ENCODE peak calls at places on chromosome 1, in nine cellular contexts. K is adipocyte; O is psoas muscle; P is CD8-positive, alpha-beta T cell; N is tibial artery; Z is left lung; R is fibroblast of lung; J is upper lobe of right lung; E is CD4-positive, alpha-beta memory T cell. B is an unnamed sample.

GRCh38 chr1:26282694-26283019 is 2.8 kb downstream of the SH3BGRL3 start:
- DNase-seq in K (no peak), O (no peak), P (no peak), N (no peak), Z (no peak), R (no peak), J (no peak), E (no peak), B (no peak)

GRCh38 chr1:66350001-66350547 is 183.9 kb upstream of the SGIP1 start:
- DNase-seq in K (peak; percentile 44), O (no peak), P (peak; percentile 30), N (no peak), Z (no peak), R (peak; percentile 46), J (no peak), E (peak; percentile 82), B (no peak)

GRCh38 chr1:214446772-214447556 is 104.4 kb downstream of the PTPN14 start:
- DNase-seq in K (peak; percentile 79), O (no peak), P (no peak), N (no peak), Z (peak; percentile 39), R (peak; percentile 98), J (no peak), E (no peak), B (peak; percentile 90)

GRCh38 chr1:6625579-6626149 is 996 bp downstream of the THAP3 start:
- DNase-seq in K (peak; percentile 75), O (no peak), P (no peak), N (peak; percentile 42), Z (no peak), R (peak; percentile 54), J (no peak), E (no peak), B (peak; percentile 10)

GRCh38 chr1:54679055-54679643 is 36.5 kb upstream of the TTC4 start:
- DNase-seq in K (no peak), O (no peak), P (no peak), N (no peak), Z (no peak), R (no peak), J (no peak), E (no peak), B (no peak)

GRCh38 chr1:81848880-81849500 is 48.3 kb downstream of the ADGRL2 start:
- DNase-seq in K (no peak), O (no peak), P (no peak), N (no peak), Z (no peak), R (no peak), J (no peak), E (no peak), B (no peak)

GRCh38 chr1:16191309-16191708 is 21.1 kb downstream of the ARHGEF19 start:
- DNase-seq in K (no peak), O (no peak), P (no peak), N (no peak), Z (no peak), R (no peak), J (peak; percentile 72), E (no peak), B (no peak)

GRCh38 chr1:231931846-231932454 is 305.4 kb downstream of the DISC1 start:
- DNase-seq in K (no peak), O (no peak), P (no peak), N (no peak), Z (no peak), R (no peak), J (no peak), E (no peak), B (no peak)

GRCh38 chr1:185804206-185804605 is 70.0 kb downstream of the HMCN1 start:
- DNase-seq in K (no peak), O (no peak), P (no peak), N (no peak), Z (no peak), R (peak; percentile 62), J (no peak), E (no peak), B (no peak)

GRCh38 chr1:27137022-27137542 is 17.8 kb downstream of the SLC9A1 start:
- DNase-seq in K (no peak), O (peak; percentile 57), P (peak; percentile 73), N (peak; percentile 69), Z (peak; percentile 84), R (no peak), J (peak; percentile 86), E (peak; percentile 85), B (no peak)

GRCh38 chr1:175152006-175152652 is 40.4 kb downstream of the KIAA0040 start:
- DNase-seq in K (peak; percentile 76), O (peak; percentile 37), P (peak; percentile 63), N (peak; percentile 41), Z (peak; percentile 49), R (peak; percentile 11), J (no peak), E (peak; percentile 61), B (peak; percentile 18)

GRCh38 chr1:241888232-241888631 is 40.2 kb downstream of the EXO1 start:
- DNase-seq in K (no peak), O (no peak), P (no peak), N (no peak), Z (no peak), R (peak; percentile 38), J (no peak), E (no peak), B (no peak)

GRCh38 chr1:39561321-39561720 is 15.3 kb downstream of the PABPC4 start:
- DNase-seq in K (no peak), O (no peak), P (no peak), N (no peak), Z (no peak), R (no peak), J (no peak), E (no peak), B (no peak)
- H3K36me3 ChIP-seq in K (peaks cover 63% of the 10 kb centered on the region), O (peaks cover 89% of the 10 kb centered on the region), P (peaks cover 54% of the 10 kb centered on the region), N (peaks cover 65% of the 10 kb centered on the region), Z (peaks cover 4% of the 10 kb centered on the region), R (peaks cover 34% of the 10 kb centered on the region), J (peaks cover 65% of the 10 kb centered on the region), E (peaks cover 55% of the 10 kb centered on the region), B (peaks cover 73% of the 10 kb centered on the region)

DNA sequence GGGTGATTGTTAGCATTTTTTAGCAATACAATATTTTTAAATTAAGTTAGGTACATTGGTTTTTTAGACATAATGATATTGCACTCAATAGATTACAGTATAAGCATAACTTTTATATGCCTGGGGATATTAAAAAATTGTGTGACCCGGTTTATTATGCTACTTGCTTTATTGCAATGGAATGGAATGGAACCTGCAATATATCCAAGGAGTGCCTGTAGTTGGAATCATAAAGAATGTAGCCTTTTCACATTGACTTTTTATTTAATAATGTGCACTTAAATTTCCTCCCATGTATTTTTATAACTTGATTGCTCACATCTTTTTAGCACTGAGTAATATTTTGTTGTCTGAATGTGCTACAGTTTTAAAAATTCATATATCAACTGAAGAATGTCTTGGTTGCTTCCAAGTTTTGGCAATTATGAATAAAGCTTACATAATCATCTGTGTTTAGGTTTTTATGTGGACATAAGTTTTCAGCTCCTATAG is 49.2 kb downstream of the CAMSAP2 start:
- DNase-seq in K (no peak), O (no peak), P (no peak), N (no peak), Z (no peak), R (no peak), J (no peak), E (no peak), B (no peak)
- H3K27me3 ChIP-seq in K (no peaks in the 10 kb centered on the region), O (no peaks in the 10 kb centered on the region), P (no peaks in the 10 kb centered on the region), N (no peaks in the 10 kb centered on the region), Z (no peaks in the 10 kb centered on the region), R (no peaks in the 10 kb centered on the region), J (no peaks in the 10 kb centered on the region), E (no peaks in the 10 kb centered on the region), B (no peaks in the 10 kb centered on the region)

GRCh38 chr1:99648107-99648506 is 2.2 kb downstream of the PALMD start:
- DNase-seq in K (no peak), O (peak; percentile 63), P (no peak), N (peak; percentile 26), Z (peak; percentile 34), R (peak; percentile 29), J (peak; percentile 57), E (no peak), B (no peak)
- H3K4me3 ChIP-seq in K (peak overlapping the region; percentile 88), O (peak overlapping the region; percentile 72), P (no peak overlapping the region), N (peak overlapping the region; percentile 29), Z (peak overlapping the region; percentile 12), R (no peak overlapping the region), J (peak overlapping the region; percentile 49), E (no peak overlapping the region), B (no peak overlapping the region)

DNA sequence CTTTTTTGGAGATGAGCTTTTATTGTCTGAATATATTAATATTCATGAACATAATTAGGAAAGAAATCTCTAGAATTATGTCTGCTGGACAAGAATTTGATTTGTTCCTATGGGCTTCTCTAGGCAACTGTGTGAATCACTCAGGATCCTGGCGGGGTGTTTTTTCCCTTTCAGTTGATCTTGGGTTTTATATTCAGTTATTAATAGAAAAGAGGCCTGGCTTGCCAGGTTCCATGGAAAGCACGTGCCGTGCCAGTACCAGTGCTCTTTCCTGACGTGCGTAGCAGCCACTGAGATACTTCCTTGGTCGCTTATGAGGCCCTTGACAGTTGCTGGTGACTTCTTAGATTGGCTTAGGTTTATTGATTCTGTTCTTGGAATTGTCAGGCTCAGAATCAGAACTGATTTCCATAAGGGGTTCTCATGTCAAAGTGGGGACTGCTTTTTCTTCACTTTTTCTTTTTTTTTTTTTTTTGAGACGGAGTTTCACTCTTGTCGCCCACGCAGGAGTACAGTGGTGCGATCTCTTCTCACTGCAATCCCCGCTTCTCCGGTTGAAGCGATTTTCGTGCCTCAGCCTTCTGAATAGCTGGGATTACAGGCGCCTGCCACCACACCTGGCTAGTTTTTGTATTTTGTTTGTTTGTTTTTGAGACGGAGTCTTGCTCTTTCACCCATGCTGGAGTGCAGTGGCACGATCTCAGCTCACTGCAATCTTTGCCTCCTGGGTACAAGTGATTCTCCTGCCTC is 48.7 kb upstream of the KIF1B start:
- DNase-seq in K (no peak), O (peak; percentile 43), P (no peak), N (peak; percentile 58), Z (no peak), R (no peak), J (no peak), E (no peak), B (no peak)
- H3K36me3 ChIP-seq in K (peaks cover 54% of the 10 kb centered on the region), O (peaks cover 60% of the 10 kb centered on the region), P (peaks cover 8% of the 10 kb centered on the region), N (peaks cover 51% of the 10 kb centered on the region), Z (no peaks in the 10 kb centered on the region), R (peaks cover 5% of the 10 kb centered on the region), J (peaks cover 65% of the 10 kb centered on the region), E (peaks cover 38% of the 10 kb centered on the region), B (peaks cover 22% of the 10 kb centered on the region)

GRCh38 chr1:22246755-22247480 is 104.0 kb upstream of the WNT4 start:
- DNase-seq in K (no peak), O (no peak), P (no peak), N (no peak), Z (no peak), R (no peak), J (no peak), E (no peak), B (no peak)
- H3K27me3 ChIP-seq in K (peaks cover 49% of the 10 kb centered on the region), O (no peaks in the 10 kb centered on the region), P (no peaks in the 10 kb centered on the region), N (no peaks in the 10 kb centered on the region), Z (no peaks in the 10 kb centered on the region), R (peaks cover 19% of the 10 kb centered on the region), J (no peaks in the 10 kb centered on the region), E (no peaks in the 10 kb centered on the region), B (no peaks in the 10 kb centered on the region)

DNA sequence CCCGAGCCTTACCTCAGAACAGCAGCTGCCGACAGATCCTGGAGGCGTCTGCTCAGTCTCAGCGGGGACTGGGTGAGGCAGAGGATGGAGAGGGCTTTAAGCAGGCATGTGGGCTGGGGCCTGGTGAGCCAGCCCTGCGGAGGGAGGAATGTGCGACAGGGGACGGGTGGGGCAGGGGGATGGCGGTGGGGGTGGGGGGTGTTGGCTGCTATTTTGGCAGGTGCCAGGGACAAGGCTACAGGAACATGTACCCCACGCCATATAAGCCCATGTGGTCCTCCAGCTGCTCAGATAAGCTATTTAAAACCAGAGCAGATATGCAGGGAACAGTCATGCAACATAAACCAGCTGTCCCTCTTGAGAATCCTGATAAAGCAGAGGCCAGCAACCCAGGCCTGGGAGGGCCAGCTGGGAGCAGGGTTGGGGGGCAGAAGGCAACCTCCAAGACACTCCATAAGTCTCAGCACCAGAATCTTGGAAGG is at the start of gene TNNT2:
- DNase-seq in K (no peak), O (no peak), P (no peak), N (no peak), Z (no peak), R (no peak), J (no peak), E (no peak), B (no peak)
- H3K4me3 ChIP-seq in K (no peak within 1 kb of the TSS), O (no peak within 1 kb of the TSS), P (no peak within 1 kb of the TSS), N (no peak within 1 kb of the TSS), Z (no peak within 1 kb of the TSS), R (no peak within 1 kb of the TSS), J (no peak within 1 kb of the TSS), E (no peak within 1 kb of the TSS), B (no peak within 1 kb of the TSS)

B was measured in MG63.